ENCODE peak calls at places on chromosomes 6 and 20, in six cellular contexts. One of them, this sample, is unnamed.

GRCh38 chr6:83231146-83231545 is 38.0 kb downstream of the RWDD2A start:
- DNase-seq in brain pericyte: no peak
- DNase-seq in NCI-H2107: no peak
- DNase-seq in T1000: no peak
- DNase-seq in colonic mucosa: no peak
- DNase-seq in heart right ventricle: no peak
- DNase-seq in this sample: no peak

GRCh38 chr6:138291849-138292181 is 73.5 kb upstream of the PBOV1 start:
- DNase-seq in brain pericyte: no peak
- DNase-seq in NCI-H2107: no peak
- DNase-seq in T1000: no peak
- DNase-seq in colonic mucosa: no peak
- DNase-seq in heart right ventricle: no peak
- DNase-seq in this sample: no peak

GRCh38 chr20:62201173-62202082 is 18.6 kb downstream of the MTG2 start:
- DNase-seq in brain pericyte: no peak
- DNase-seq in NCI-H2107: peak; percentile 44
- DNase-seq in T1000: no peak
- DNase-seq in colonic mucosa: no peak
- DNase-seq in heart right ventricle: peak; percentile 6
- DNase-seq in this sample: peak; percentile 39

GRCh38 chr20:52083627-52084232 is 107.8 kb downstream of the ZFP64 start:
- DNase-seq in brain pericyte: no peak
- DNase-seq in NCI-H2107: peak; percentile 13
- DNase-seq in T1000: peak; percentile 60
- DNase-seq in colonic mucosa: peak; percentile 57
- DNase-seq in heart right ventricle: no peak
- DNase-seq in this sample: no peak

GRCh38 chr6:13927203-13927602 is 2.5 kb downstream of the RNF182 start:
- DNase-seq in brain pericyte: no peak
- DNase-seq in NCI-H2107: no peak
- DNase-seq in T1000: no peak
- DNase-seq in colonic mucosa: no peak
- DNase-seq in heart right ventricle: no peak
- DNase-seq in this sample: no peak

GRCh38 chr6:31886426-31887068 is 7.8 kb upstream of the SLC44A4 start:
- DNase-seq in brain pericyte: no peak
- DNase-seq in NCI-H2107: no peak
- DNase-seq in T1000: no peak
- DNase-seq in colonic mucosa: no peak
- DNase-seq in heart right ventricle: no peak
- DNase-seq in this sample: no peak

GRCh38 chr6:32432050-32432450 is 7.6 kb upstream of the HLA-DRA start:
- DNase-seq in brain pericyte: no peak
- DNase-seq in NCI-H2107: no peak
- DNase-seq in T1000: no peak
- DNase-seq in colonic mucosa: no peak
- DNase-seq in heart right ventricle: no peak
- DNase-seq in this sample: no peak

GRCh38 chr6:159184559-159184958 is 15.4 kb downstream of the FNDC1 start:
- DNase-seq in brain pericyte: no peak
- DNase-seq in NCI-H2107: no peak
- DNase-seq in T1000: no peak
- DNase-seq in colonic mucosa: no peak
- DNase-seq in heart right ventricle: no peak
- DNase-seq in this sample: no peak

GRCh38 chr20:62745279-62745958 is 36.8 kb downstream of the NTSR1 start:
- DNase-seq in brain pericyte: no peak
- DNase-seq in NCI-H2107: no peak
- DNase-seq in T1000: no peak
- DNase-seq in colonic mucosa: no peak
- DNase-seq in heart right ventricle: peak; percentile 9
- DNase-seq in this sample: peak; percentile 22